ENCODE peak calls at places on chromosome 3, in ten cellular contexts. One of them, this sample, is unnamed.

GRCh38 chr3:124976378-124976777 is 41.8 kb upstream of the MUC13 start:
- DNase-seq in left ventricle myocardium inferior: no peak
- DNase-seq in AML-193: no peak
- DNase-seq in colonic mucosa: no peak
- DNase-seq in GM13977: no peak
- DNase-seq in T-helper 2 cell: no peak
- DNase-seq in NCI-H1105: no peak
- DNase-seq in fibroblast of pulmonary artery: no peak
- DNase-seq in right atrium auricular region: no peak
- DNase-seq in erythroblast: no peak
- DNase-seq in this sample: no peak

GRCh38 chr3:143135150-143135549 is 15.6 kb downstream of the CHST2 start:
- DNase-seq in AML-193: peak
- DNase-seq in erythroblast: no peak
- DNase-seq in GM13977: no peak
- DNase-seq in left ventricle myocardium inferior: no peak
- DNase-seq in colonic mucosa: no peak
- DNase-seq in fibroblast of pulmonary artery: peak
- DNase-seq in NCI-H1105: no peak
- DNase-seq in right atrium auricular region: no peak
- DNase-seq in T-helper 2 cell: no peak
- DNase-seq in this sample: no peak

GRCh38 chr3:142263126-142263525 is 37.7 kb upstream of the GK5 start:
- DNase-seq in fibroblast of pulmonary artery: no peak
- DNase-seq in right atrium auricular region: no peak
- DNase-seq in AML-193: no peak
- DNase-seq in T-helper 2 cell: no peak
- DNase-seq in GM13977: no peak
- DNase-seq in left ventricle myocardium inferior: no peak
- DNase-seq in erythroblast: no peak
- DNase-seq in NCI-H1105: no peak
- DNase-seq in colonic mucosa: no peak
- DNase-seq in this sample: no peak

GRCh38 chr3:58418227-58418626 is 15.4 kb downstream of the PDHB start:
- DNase-seq in GM13977: no peak
- DNase-seq in T-helper 2 cell: no peak
- DNase-seq in left ventricle myocardium inferior: no peak
- DNase-seq in fibroblast of pulmonary artery: no peak
- DNase-seq in right atrium auricular region: no peak
- DNase-seq in NCI-H1105: no peak
- DNase-seq in colonic mucosa: no peak
- DNase-seq in erythroblast: no peak
- DNase-seq in AML-193: no peak
- DNase-seq in this sample: no peak

GRCh38 chr3:73719413-73719831 is 94.7 kb upstream of the PDZRN3 start:
- DNase-seq in T-helper 2 cell: no peak
- DNase-seq in NCI-H1105: no peak
- DNase-seq in left ventricle myocardium inferior: no peak
- DNase-seq in colonic mucosa: no peak
- DNase-seq in right atrium auricular region: no peak
- DNase-seq in GM13977: no peak
- DNase-seq in erythroblast: no peak
- DNase-seq in fibroblast of pulmonary artery: peak
- DNase-seq in AML-193: no peak
- DNase-seq in this sample: no peak

GRCh38 chr3:148466143-148466542 is 231.6 kb upstream of the AGTR1 start:
- DNase-seq in AML-193: no peak
- DNase-seq in colonic mucosa: no peak
- DNase-seq in right atrium auricular region: no peak
- DNase-seq in GM13977: no peak
- DNase-seq in erythroblast: no peak
- DNase-seq in fibroblast of pulmonary artery: peak
- DNase-seq in T-helper 2 cell: no peak
- DNase-seq in left ventricle myocardium inferior: no peak
- DNase-seq in NCI-H1105: no peak
- DNase-seq in this sample: no peak

GRCh38 chr3:60363817-60364216 is 887.4 kb downstream of the FHIT start:
- DNase-seq in left ventricle myocardium inferior: no peak
- DNase-seq in GM13977: peak
- DNase-seq in erythroblast: no peak
- DNase-seq in right atrium auricular region: no peak
- DNase-seq in T-helper 2 cell: no peak
- DNase-seq in NCI-H1105: no peak
- DNase-seq in AML-193: no peak
- DNase-seq in fibroblast of pulmonary artery: no peak
- DNase-seq in colonic mucosa: no peak
- DNase-seq in this sample: no peak

GRCh38 chr3:194129581-194130133 is 6.3 kb upstream of the HES1 start:
- DNase-seq in AML-193: no peak
- DNase-seq in left ventricle myocardium inferior: peak
- DNase-seq in erythroblast: no peak
- DNase-seq in T-helper 2 cell: no peak
- DNase-seq in NCI-H1105: no peak
- DNase-seq in GM13977: no peak
- DNase-seq in colonic mucosa: peak
- DNase-seq in right atrium auricular region: no peak
- DNase-seq in fibroblast of pulmonary artery: peak
- DNase-seq in this sample: no peak

GRCh38 chr3:82461049-82461889 is 699.8 kb upstream of the GBE1 start:
- DNase-seq in AML-193: no peak
- DNase-seq in left ventricle myocardium inferior: no peak
- DNase-seq in right atrium auricular region: no peak
- DNase-seq in erythroblast: no peak
- DNase-seq in colonic mucosa: no peak
- DNase-seq in T-helper 2 cell: no peak
- DNase-seq in GM13977: no peak
- DNase-seq in fibroblast of pulmonary artery: no peak
- DNase-seq in NCI-H1105: no peak
- DNase-seq in this sample: no peak

GRCh38 chr3:187802928-187803259 is 57.6 kb upstream of the BCL6 start:
- DNase-seq in AML-193: no peak
- DNase-seq in NCI-H1105: no peak
- DNase-seq in right atrium auricular region: no peak
- DNase-seq in left ventricle myocardium inferior: no peak
- DNase-seq in T-helper 2 cell: peak
- DNase-seq in GM13977: peak
- DNase-seq in colonic mucosa: no peak
- DNase-seq in fibroblast of pulmonary artery: no peak
- DNase-seq in erythroblast: no peak
- DNase-seq in this sample: no peak

GRCh38 chr3:52068730-52069129 is 12.4 kb upstream of the DUSP7 start:
- DNase-seq in GM13977: no peak
- DNase-seq in erythroblast: no peak
- DNase-seq in T-helper 2 cell: no peak
- DNase-seq in NCI-H1105: no peak
- DNase-seq in right atrium auricular region: no peak
- DNase-seq in fibroblast of pulmonary artery: no peak
- DNase-seq in left ventricle myocardium inferior: no peak
- DNase-seq in colonic mucosa: peak
- DNase-seq in AML-193: no peak
- DNase-seq in this sample: no peak

GRCh38 chr3:140344601-140345000 is 333.3 kb upstream of the TRIM42 start:
- DNase-seq in NCI-H1105: no peak
- DNase-seq in erythroblast: no peak
- DNase-seq in GM13977: no peak
- DNase-seq in fibroblast of pulmonary artery: no peak
- DNase-seq in colonic mucosa: no peak
- DNase-seq in AML-193: no peak
- DNase-seq in right atrium auricular region: no peak
- DNase-seq in left ventricle myocardium inferior: no peak
- DNase-seq in T-helper 2 cell: no peak
- DNase-seq in this sample: peak

GRCh38 chr3:13371100-13372075 is 48.7 kb downstream of the NUP210 start:
- DNase-seq in erythroblast: no peak
- DNase-seq in GM13977: no peak
- DNase-seq in right atrium auricular region: no peak
- DNase-seq in NCI-H1105: no peak
- DNase-seq in colonic mucosa: no peak
- DNase-seq in fibroblast of pulmonary artery: no peak
- DNase-seq in T-helper 2 cell: no peak
- DNase-seq in AML-193: no peak
- DNase-seq in left ventricle myocardium inferior: no peak
- DNase-seq in this sample: no peak

GRCh38 chr3:150243466-150243865 is 164.6 kb upstream of the TSC22D2 start:
- DNase-seq in T-helper 2 cell: no peak
- DNase-seq in right atrium auricular region: no peak
- DNase-seq in erythroblast: no peak
- DNase-seq in NCI-H1105: no peak
- DNase-seq in left ventricle myocardium inferior: no peak
- DNase-seq in GM13977: no peak
- DNase-seq in colonic mucosa: no peak
- DNase-seq in fibroblast of pulmonary artery: no peak
- DNase-seq in AML-193: no peak
- DNase-seq in this sample: no peak

GRCh38 chr3:62667714-62668113 is 207.5 kb downstream of the CADPS start:
- DNase-seq in colonic mucosa: no peak
- DNase-seq in right atrium auricular region: no peak
- DNase-seq in NCI-H1105: no peak
- DNase-seq in left ventricle myocardium inferior: no peak
- DNase-seq in erythroblast: no peak
- DNase-seq in AML-193: no peak
- DNase-seq in GM13977: no peak
- DNase-seq in T-helper 2 cell: no peak
- DNase-seq in fibroblast of pulmonary artery: no peak
- DNase-seq in this sample: no peak

GRCh38 chr3:12944849-12945248 is 103.5 kb upstream of the RPL32 start:
- DNase-seq in erythroblast: no peak
- DNase-seq in GM13977: no peak
- DNase-seq in colonic mucosa: no peak
- DNase-seq in fibroblast of pulmonary artery: no peak
- DNase-seq in left ventricle myocardium inferior: no peak
- DNase-seq in NCI-H1105: no peak
- DNase-seq in right atrium auricular region: no peak
- DNase-seq in T-helper 2 cell: no peak
- DNase-seq in AML-193: no peak
- DNase-seq in this sample: no peak

GRCh38 chr3:104810896-104811295 is 555.8 kb upstream of the ALCAM start:
- DNase-seq in erythroblast: no peak
- DNase-seq in fibroblast of pulmonary artery: no peak
- DNase-seq in right atrium auricular region: no peak
- DNase-seq in AML-193: no peak
- DNase-seq in left ventricle myocardium inferior: no peak
- DNase-seq in colonic mucosa: no peak
- DNase-seq in NCI-H1105: peak
- DNase-seq in T-helper 2 cell: no peak
- DNase-seq in GM13977: no peak
- DNase-seq in this sample: no peak

GRCh38 chr3:70832811-70833509 is 520.5 kb upstream of the MDFIC2 start:
- DNase-seq in AML-193: no peak
- DNase-seq in right atrium auricular region: no peak
- DNase-seq in T-helper 2 cell: no peak
- DNase-seq in fibroblast of pulmonary artery: peak
- DNase-seq in NCI-H1105: no peak
- DNase-seq in GM13977: no peak
- DNase-seq in left ventricle myocardium inferior: no peak
- DNase-seq in erythroblast: no peak
- DNase-seq in colonic mucosa: no peak
- DNase-seq in this sample: no peak

GRCh38 chr3:152026033-152026556 is 152.7 kb downstream of the SUCNR1 start:
- DNase-seq in fibroblast of pulmonary artery: peak
- DNase-seq in AML-193: peak
- DNase-seq in erythroblast: peak
- DNase-seq in colonic mucosa: no peak
- DNase-seq in left ventricle myocardium inferior: no peak
- DNase-seq in GM13977: no peak
- DNase-seq in T-helper 2 cell: no peak
- DNase-seq in NCI-H1105: no peak
- DNase-seq in right atrium auricular region: no peak
- DNase-seq in this sample: no peak